ENCODE peak calls at places on chromosomes 5 and 9, in ten cellular contexts. D is omental fat pad; R is NCI-H2171 treated with DMSO at 0.1 percent for 48 hours; T is stimulated activated CD8-positive, alpha-beta memory T cell treated with anti-CD3 and anti-CD28 coated beads, Interleukin-4, amount 100 ng/mL, for 1 hour; H is naive thymus-derived CD4-positive, alpha-beta T cell; Y is fibroblast of the aortic adventitia; I is stimulated activated CD4-positive, alpha-beta T cell treated with anti-CD3 and anti-CD28 coated beads, Interleukin-15, amount 100 ng/mL, for 48 hours; V is body of pancreas; F is left ventricle myocardium inferior; B is HFFc6. P is an unnamed sample.

GRCh38 chr5:43106290-43106638 is 14.4 kb upstream of the ZNF131 start:
- DNase-seq in D (no peak), V (no peak), T (no peak), B (no peak), H (no peak), R (no peak), F (no peak), Y (no peak), I (no peak), P (no peak)

GRCh38 chr9:88075966-88076285 is 62.3 kb downstream of the SPATA31C2 start:
- DNase-seq in B (no peak), F (no peak), I (no peak), Y (no peak), R (peak), H (no peak), V (no peak), T (no peak), D (no peak), P (no peak)

GRCh38 chr5:84381501-84382362 is 2.9 kb downstream of the EDIL3 start:
- DNase-seq in F (no peak), R (peak), H (no peak), V (no peak), I (no peak), D (no peak), B (no peak), Y (peak), T (no peak), P (peak)

GRCh38 chr9:70262948-70263347 is 4.2 kb downstream of the SMC5 start:
- DNase-seq in H (no peak), T (no peak), V (no peak), B (no peak), I (no peak), R (no peak), Y (no peak), F (no peak), D (no peak), P (no peak)

GRCh38 chr9:21252727-21253547 is 13.1 kb upstream of the IFNA14 start:
- DNase-seq in R (no peak), I (no peak), H (no peak), D (no peak), B (peak), V (peak), Y (peak), F (peak), T (no peak), P (no peak)

GRCh38 chr9:7121055-7121454 is 363.3 kb downstream of the KDM4C start:
- DNase-seq in V (no peak), Y (peak), R (no peak), T (no peak), D (no peak), F (no peak), H (no peak), I (no peak), B (no peak), P (no peak)

GRCh38 chr9:131704195-131704983 is 35.5 kb downstream of the RAPGEF1 start:
- DNase-seq in Y (no peak), T (no peak), B (no peak), H (no peak), R (peak), I (no peak), V (no peak), F (no peak), D (no peak), P (no peak)

GRCh38 chr5:180873628-180874520 is 12.8 kb upstream of the ZFP62 start:
- DNase-seq in B (peak), R (no peak), F (no peak), Y (peak), H (no peak), T (no peak), D (no peak), V (peak), I (no peak), P (peak)

GRCh38 chr5:95839658-95840057 is 17.1 kb upstream of the GLRX start:
- DNase-seq in T (no peak), F (no peak), H (no peak), V (no peak), I (no peak), R (no peak), Y (no peak), B (no peak), D (no peak), P (no peak)

P was measured in transverse colon.